ENCODE peak calls at places on chromosomes 3 and 15, in four cellular contexts. N, G, U and A are unnamed samples.
A peak's percentile ranks its signal among the peaks of the same experiment; 100 is the strongest.

GRCh38 chr3:196023947-196024346 is 57.9 kb downstream of the TFRC start:
- DNase-seq in N (no peak), G (no peak), U (no peak), A (no peak)

GRCh38 chr3:18657858-18658820 is 233.0 kb upstream of the SATB1 start:
- DNase-seq in N (no peak), G (no peak), U (no peak), A (no peak)

GRCh38 chr3:147589016-147589415 is 179.9 kb downstream of the ZIC1 start:
- DNase-seq in N (no peak), G (no peak), U (no peak), A (no peak)

GRCh38 chr15:42031211-42031915 is 10.5 kb upstream of the PLA2G4E start:
- DNase-seq in N (no peak), G (no peak), U (no peak), A (no peak)

GRCh38 chr3:137988152-137988551 is 21.8 kb upstream of the CLDN18 start:
- DNase-seq in N (no peak), G (peak; percentile 89), U (no peak), A (no peak)

GRCh38 chr3:141659821-141660597 is 78.1 kb upstream of the RNF7 start:
- DNase-seq in N (peak; percentile 9), G (no peak), U (peak; percentile 38), A (no peak)

GRCh38 chr3:52004158-52004787 is 8.6 kb upstream of the RPL29 start:
- DNase-seq in N (no peak), G (no peak), U (peak; percentile 57), A (no peak)

GRCh38 chr3:29822051-29822450 is 541.2 kb downstream of the RBMS3 start:
- DNase-seq in N (no peak), G (no peak), U (no peak), A (no peak)

GRCh38 chr3:64992462-64993285 is 304.9 kb upstream of the ADAMTS9 start:
- DNase-seq in N (no peak), G (no peak), U (no peak), A (no peak)

GRCh38 chr15:70492240-70493177 is 270.8 kb downstream of the UACA start:
- DNase-seq in N (peak; percentile 73), G (no peak), U (no peak), A (peak; percentile 95)

GRCh38 chr15:80913541-80913940 is 76.1 kb downstream of the MESD start:
- DNase-seq in N (no peak), G (no peak), U (no peak), A (no peak)

GRCh38 chr3:5122741-5123706 is 932 bp downstream of the ARL8B start:
- DNase-seq in N (no peak), G (no peak), U (peak; percentile 64), A (peak; percentile 60)

GRCh38 chr3:278300-279064 is 81.9 kb downstream of the CHL1 start:
- DNase-seq in N (peak; percentile 5), G (peak; percentile 89), U (no peak), A (no peak)

GRCh38 chr15:83747050-83747717 is 93.3 kb downstream of the ADAMTSL3 start:
- DNase-seq in N (no peak), G (no peak), U (no peak), A (no peak)

GRCh38 chr3:100993309-100993708 is at the start of gene ABI3BP:
- DNase-seq in N (no peak), G (no peak), U (peak; percentile 14), A (no peak)

GRCh38 chr15:21260966-21261395 is 179.3 kb downstream of the POTEB3 start:
- DNase-seq in N (no peak), G (no peak), U (no peak), A (no peak)

GRCh38 chr15:68687136-68687735 is 108.4 kb downstream of the CORO2B start:
- DNase-seq in N (no peak), G (no peak), U (no peak), A (no peak)

GRCh38 chr15:70045045-70045444 is 52.7 kb downstream of the TLE3 start:
- DNase-seq in N (no peak), G (no peak), U (no peak), A (no peak)

GRCh38 chr3:50139308-50139707 is 15.8 kb upstream of the SEMA3F start:
- DNase-seq in N (no peak), G (no peak), U (no peak), A (no peak)

GRCh38 chr15:67680645-67681044 is 138.1 kb downstream of the MAP2K5 start:
- DNase-seq in N (no peak), G (no peak), U (peak; percentile 38), A (peak; percentile 8)

GRCh38 chr15:81161851-81162250 is 27.8 kb downstream of the CFAP161 start:
- DNase-seq in N (no peak), G (no peak), U (no peak), A (no peak)

GRCh38 chr15:57820119-57820518 is 113.6 kb downstream of the POLR2M start:
- DNase-seq in N (no peak), G (no peak), U (no peak), A (no peak)

GRCh38 chr15:92069308-92070244 is 216.1 kb downstream of the SLCO3A1 start:
- DNase-seq in N (no peak), G (peak; percentile 44), U (no peak), A (peak; percentile 25)

GRCh38 chr3:16233806-16234205 is 30.9 kb downstream of the DPH3 start:
- DNase-seq in N (no peak), G (no peak), U (no peak), A (no peak)

GRCh38 chr15:82919231-82919886 is 33.2 kb downstream of the HOMER2 start:
- DNase-seq in N (no peak), G (no peak), U (no peak), A (no peak)

GRCh38 chr3:69012836-69013255 is 638 bp downstream of the EOGT start:
- DNase-seq in N (peak; percentile 50), G (no peak), U (peak; percentile 55), A (peak; percentile 4)

GRCh38 chr3:154132777-154133375 is 11.7 kb downstream of the ARHGEF26 start:
- DNase-seq in N (no peak), G (no peak), U (no peak), A (peak; percentile 28)

GRCh38 chr3:197586181-197586580 is 30.4 kb upstream of the BDH1 start:
- DNase-seq in N (no peak), G (no peak), U (no peak), A (no peak)

GRCh38 chr3:72042397-72043211 is 257.7 kb upstream of the PROK2 start:
- DNase-seq in N (no peak), G (no peak), U (no peak), A (no peak)

GRCh38 chr15:40844543-40844981 is 714 bp downstream of the SPINT1 start:
- DNase-seq in N (peak; percentile 60), G (no peak), U (peak; percentile 11), A (no peak)

GRCh38 chr3:61956236-61956635 is 394.9 kb downstream of the PTPRG start:
- DNase-seq in N (no peak), G (no peak), U (no peak), A (no peak)

DNA sequence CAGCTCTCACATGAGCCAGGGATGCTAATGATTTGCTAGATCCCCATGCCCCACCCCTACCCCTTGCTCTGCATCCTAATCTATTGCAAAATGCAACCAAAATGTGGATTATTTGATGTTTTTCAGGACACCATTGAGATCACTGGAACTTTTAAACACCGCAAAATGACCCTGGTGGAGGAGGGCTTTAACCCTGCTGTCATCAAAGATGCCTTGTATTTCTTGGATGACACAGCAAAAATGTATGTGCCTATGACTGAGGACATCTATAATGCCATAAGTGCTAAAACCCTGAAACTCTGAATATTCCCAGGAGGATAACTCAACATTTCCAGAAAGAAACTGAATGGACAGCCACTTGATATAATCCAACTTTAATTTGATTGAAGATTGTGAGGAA is 29.7 kb downstream of the HDC start:
- DNase-seq in N (no peak), G (no peak), U (peak; percentile 68), A (no peak)
- TF ChIP-seq SPI1 in N (no peak), G (no peak), U (no peak), A (no peak)

DNA sequence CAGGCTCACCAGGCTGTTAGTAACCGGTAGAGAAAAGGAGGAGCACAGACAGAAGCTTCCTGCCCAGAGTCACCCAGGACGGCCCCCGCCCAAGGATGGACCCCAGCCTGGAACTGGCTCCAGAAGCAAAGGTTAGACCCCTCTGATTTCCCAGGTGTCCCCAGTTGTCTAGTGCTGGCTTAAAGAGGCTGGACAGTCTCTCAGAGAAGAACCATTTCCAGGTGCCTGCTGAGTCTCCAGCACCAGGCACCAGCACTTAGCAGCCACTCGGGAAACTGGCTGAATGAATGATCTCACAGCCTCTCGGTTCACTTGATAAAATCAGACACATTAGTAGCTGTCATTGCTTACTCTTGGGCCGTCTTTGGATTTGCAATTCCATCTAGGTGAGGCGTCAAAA is 139.7 kb upstream of the HES1 start:
- DNase-seq in N (no peak), G (no peak), U (no peak), A (no peak)
- TF ChIP-seq SPI1 in N (no peak), G (no peak), U (no peak), A (no peak)

GRCh38 chr3:186787642-186788481 is 4.5 kb downstream of the EIF4A2 start:
- DNase-seq in N (no peak), G (no peak), U (no peak), A (no peak)
- TF ChIP-seq SPI1 in N (no peak), G (no peak), U (no peak), A (no peak)

DNA sequence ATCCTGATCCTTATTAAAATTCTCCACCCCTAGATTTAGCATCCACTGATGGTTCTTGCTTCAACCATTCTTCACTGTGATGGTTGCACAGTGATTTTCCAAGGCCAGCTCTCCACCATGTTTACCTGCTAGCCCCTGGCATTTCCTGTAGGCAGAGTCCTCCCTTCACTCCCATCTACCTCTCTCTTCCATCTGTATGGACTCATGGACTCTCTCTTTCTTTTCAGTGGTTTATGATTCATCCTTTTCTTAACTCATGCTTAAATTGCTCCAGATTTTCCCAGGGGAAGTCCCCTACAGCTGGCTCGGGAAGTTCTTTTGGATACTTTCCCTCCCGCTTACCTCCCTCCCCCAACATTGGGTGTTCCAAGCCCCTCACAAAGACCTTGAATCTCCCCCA is 18.7 kb downstream of the TGM4 start:
- DNase-seq in N (no peak), G (no peak), U (no peak), A (no peak)
- TF ChIP-seq SPI1 in N (no peak), G (no peak), U (no peak), A (no peak)

GRCh38 chr3:185959609-185960517 is 22.0 kb upstream of the TRA2B start:
- DNase-seq in N (no peak), G (no peak), U (peak; percentile 53), A (peak; percentile 63)
- TF ChIP-seq SPI1 in N (no peak), G (no peak), U (no peak), A (peak; percentile 5)